ENCODE peak calls at places on chromosomes 16 and 17, in seven cellular contexts. One of them, this sample, is unnamed.

GRCh38 chr16:27482397-27483082 is 67.2 kb downstream of the GTF3C1 start:
- DNase-seq in CD8-positive, alpha-beta memory T cell: no peak
- DNase-seq in HFF-Myc: no peak
- DNase-seq in OCI-M1: no peak
- DNase-seq in endodermal cell: no peak
- DNase-seq in HS-5: no peak
- DNase-seq in NCI-H2029 treated with DMSO at 0.1 percent for 48 hours: no peak
- DNase-seq in this sample: no peak

GRCh38 chr16:89142474-89143197 is 28.9 kb upstream of the CDH15 start:
- DNase-seq in CD8-positive, alpha-beta memory T cell: peak; percentile 25
- DNase-seq in HFF-Myc: no peak
- DNase-seq in OCI-M1: no peak
- DNase-seq in endodermal cell: no peak
- DNase-seq in HS-5: no peak
- DNase-seq in NCI-H2029 treated with DMSO at 0.1 percent for 48 hours: no peak
- DNase-seq in this sample: no peak

GRCh38 chr16:6753553-6753952 is 579.1 kb upstream of the RBFOX1 start:
- DNase-seq in CD8-positive, alpha-beta memory T cell: no peak
- DNase-seq in HFF-Myc: no peak
- DNase-seq in OCI-M1: no peak
- DNase-seq in endodermal cell: no peak
- DNase-seq in HS-5: no peak
- DNase-seq in NCI-H2029 treated with DMSO at 0.1 percent for 48 hours: no peak
- DNase-seq in this sample: no peak

GRCh38 chr16:27571433-27572306 is 21.7 kb downstream of the KATNIP start:
- DNase-seq in CD8-positive, alpha-beta memory T cell: no peak
- DNase-seq in HFF-Myc: no peak
- DNase-seq in OCI-M1: no peak
- DNase-seq in endodermal cell: peak; percentile 56
- DNase-seq in HS-5: no peak
- DNase-seq in NCI-H2029 treated with DMSO at 0.1 percent for 48 hours: no peak
- DNase-seq in this sample: no peak

GRCh38 chr16:57185446-57185944 is 344 bp downstream of the PSME3IP1 start:
- DNase-seq in CD8-positive, alpha-beta memory T cell: peak; percentile 60
- DNase-seq in HFF-Myc: no peak
- DNase-seq in OCI-M1: peak; percentile 37
- DNase-seq in endodermal cell: no peak
- DNase-seq in HS-5: no peak
- DNase-seq in NCI-H2029 treated with DMSO at 0.1 percent for 48 hours: no peak
- DNase-seq in this sample: no peak

GRCh38 chr17:46719889-46720288 is 98.6 kb downstream of the WNT3 start:
- DNase-seq in CD8-positive, alpha-beta memory T cell: no peak
- DNase-seq in HFF-Myc: no peak
- DNase-seq in OCI-M1: no peak
- DNase-seq in endodermal cell: no peak
- DNase-seq in HS-5: no peak
- DNase-seq in NCI-H2029 treated with DMSO at 0.1 percent for 48 hours: no peak
- DNase-seq in this sample: no peak

GRCh38 chr16:88013091-88013609 is 61.9 kb downstream of the BANP start:
- DNase-seq in CD8-positive, alpha-beta memory T cell: peak; percentile 17
- DNase-seq in HFF-Myc: no peak
- DNase-seq in OCI-M1: no peak
- DNase-seq in endodermal cell: peak; percentile 37
- DNase-seq in HS-5: no peak
- DNase-seq in NCI-H2029 treated with DMSO at 0.1 percent for 48 hours: no peak
- DNase-seq in this sample: no peak

GRCh38 chr16:81315271-81316175 is 761 bp downstream of the GAN start:
- DNase-seq in CD8-positive, alpha-beta memory T cell: peak; percentile 56
- DNase-seq in HFF-Myc: no peak
- DNase-seq in OCI-M1: peak; percentile 59
- DNase-seq in endodermal cell: peak; percentile 63
- DNase-seq in HS-5: no peak
- DNase-seq in NCI-H2029 treated with DMSO at 0.1 percent for 48 hours: no peak
- DNase-seq in this sample: no peak

GRCh38 chr17:27793168-27793905 is 7.0 kb downstream of the NOS2 start:
- DNase-seq in CD8-positive, alpha-beta memory T cell: peak; percentile 35
- DNase-seq in HFF-Myc: no peak
- DNase-seq in OCI-M1: no peak
- DNase-seq in endodermal cell: peak; percentile 83
- DNase-seq in HS-5: no peak
- DNase-seq in NCI-H2029 treated with DMSO at 0.1 percent for 48 hours: no peak
- DNase-seq in this sample: no peak

GRCh38 chr17:79452706-79453105 is 158.1 kb downstream of the RBFOX3 start:
- DNase-seq in CD8-positive, alpha-beta memory T cell: no peak
- DNase-seq in HFF-Myc: no peak
- DNase-seq in OCI-M1: no peak
- DNase-seq in endodermal cell: no peak
- DNase-seq in HS-5: no peak
- DNase-seq in NCI-H2029 treated with DMSO at 0.1 percent for 48 hours: no peak
- DNase-seq in this sample: no peak

GRCh38 chr17:42194133-42194899 is at the start of gene GHDC:
- DNase-seq in CD8-positive, alpha-beta memory T cell: peak; percentile 86
- DNase-seq in HFF-Myc: peak; percentile 39
- DNase-seq in OCI-M1: peak; percentile 91
- DNase-seq in endodermal cell: peak; percentile 93
- DNase-seq in HS-5: no peak
- DNase-seq in NCI-H2029 treated with DMSO at 0.1 percent for 48 hours: peak; percentile 57
- DNase-seq in this sample: peak; percentile 32

GRCh38 chr17:72402727-72403210 is 281.9 kb downstream of the SOX9 start:
- DNase-seq in CD8-positive, alpha-beta memory T cell: no peak
- DNase-seq in HFF-Myc: no peak
- DNase-seq in OCI-M1: no peak
- DNase-seq in endodermal cell: no peak
- DNase-seq in HS-5: no peak
- DNase-seq in NCI-H2029 treated with DMSO at 0.1 percent for 48 hours: no peak
- DNase-seq in this sample: no peak

This sample was measured in smooth muscle cell of the brain vasculature.